ENCODE peak calls at places on chromosomes 1 and 21, in seven cellular contexts. N is transverse colon; E is CD8-positive, alpha-beta T cell; Q is sigmoid colon; H is IMR-90; C is thoracic aorta; M is neuronal stem cell. B is an unnamed sample. For H3K9me3 and H3K4me1, the result is how much of the 10 kb centered on the place peaks cover.

GRCh38 chr1:54559771-54560231 is 11.8 kb downstream of the ACOT11 start:
- DNase-seq in Q (peak), H (no peak), N (no peak), C (no peak), E (no peak), M (no peak), B (peak)

GRCh38 chr1:58986996-58987767 is 203.3 kb upstream of the JUN start:
- DNase-seq in M (no peak), N (no peak), E (no peak), H (peak), C (no peak), Q (no peak), B (no peak)

GRCh38 chr1:192476802-192477298 is 98.7 kb upstream of the RGS1 start:
- DNase-seq in M (no peak), C (peak), E (no peak), N (no peak), H (peak), Q (peak), B (no peak)

GRCh38 chr1:40140211-40140709 is 20.9 kb upstream of the RLF start:
- DNase-seq in N (no peak), H (peak), M (no peak), E (no peak), C (no peak), Q (no peak), B (peak)

GRCh38 chr1:156693858-156694562 is 11.4 kb downstream of the CRABP2 start:
- DNase-seq in M (no peak), N (no peak), C (no peak), E (no peak), H (no peak), Q (no peak), B (no peak)

GRCh38 chr1:117826551-117827078 is 102.8 kb downstream of the GDAP2 start:
- DNase-seq in M (no peak), N (no peak), Q (peak), H (peak), E (no peak), C (no peak), B (no peak)

GRCh38 chr21:44552136-44552535 is 831 bp upstream of the KRTAP10-2 start:
- DNase-seq in N (peak), C (no peak), M (no peak), E (no peak), Q (peak), H (no peak), B (peak)

GRCh38 chr1:184449916-184450315 is 63.1 kb downstream of the C1orf21 start:
- DNase-seq in C (no peak), M (no peak), Q (no peak), H (no peak), N (no peak), E (no peak), B (no peak)

GRCh38 chr21:37717534-37717933 is 198.7 kb downstream of the KCNJ6 start:
- DNase-seq in Q (no peak), E (no peak), H (no peak), N (no peak), M (no peak), C (no peak), B (no peak)

GRCh38 chr1:89649783-89650182 is 16.9 kb downstream of the LRRC8C start:
- DNase-seq in H (no peak), Q (no peak), M (no peak), E (no peak), C (no peak), N (no peak), B (no peak)

GRCh38 chr1:119475866-119476439 is 31.1 kb upstream of the HSD3B1 start:
- DNase-seq in M (peak), H (peak), Q (no peak), C (no peak), E (no peak), N (peak), B (peak)

GRCh38 chr1:233614173-233614742 is 352 bp downstream of the KCNK1 start:
- DNase-seq in N (peak), C (no peak), E (no peak), M (peak), H (peak), Q (no peak), B (peak)

GRCh38 chr1:233613252-233614172 is at the start of gene KCNK1:
- DNase-seq in Q (peak), M (peak), E (no peak), H (peak), N (peak), C (peak), B (peak)

GRCh38 chr1:219710529-219711194 is 97.8 kb upstream of the ZC3H11B start:
- DNase-seq in M (no peak), E (no peak), H (peak), C (no peak), N (no peak), Q (no peak), B (no peak)

GRCh38 chr1:199691540-199691939 is 336.0 kb upstream of the NR5A2 start:
- DNase-seq in E (no peak), C (no peak), H (peak), M (no peak), Q (no peak), N (no peak), B (no peak)

GRCh38 chr1:61204528-61204927 is 122.2 kb downstream of the NFIA start:
- DNase-seq in M (no peak), N (no peak), Q (no peak), C (no peak), H (no peak), E (no peak), B (no peak)

GRCh38 chr1:246364415-246364941 is 142.6 kb downstream of the SMYD3 start:
- DNase-seq in E (no peak), H (no peak), C (no peak), N (no peak), Q (no peak), M (no peak), B (no peak)

GRCh38 chr1:200486634-200487033 is 76.8 kb upstream of the ZNF281 start:
- DNase-seq in E (no peak), H (no peak), M (no peak), Q (no peak), C (no peak), N (no peak), B (no peak)

GRCh38 chr1:164702216-164702615 is 143.2 kb downstream of the PBX1 start:
- DNase-seq in N (no peak), E (no peak), H (peak), Q (no peak), C (no peak), M (no peak), B (no peak)

GRCh38 chr1:156065871-156066270 is 4.9 kb downstream of the RAB25 start:
- DNase-seq in Q (no peak), C (no peak), E (no peak), N (no peak), H (no peak), M (no peak), B (no peak)

GRCh38 chr1:3981261-3981660 is 81.2 kb upstream of the C1orf174 start:
- DNase-seq in Q (no peak), E (no peak), N (no peak), H (no peak), M (no peak), C (no peak), B (no peak)

GRCh38 chr1:7985851-7986612 is 24.5 kb downstream of the PARK7 start:
- DNase-seq in M (no peak), E (no peak), N (no peak), C (no peak), Q (no peak), H (no peak), B (no peak)

GRCh38 chr21:17003221-17003620 is 509.6 kb upstream of the CXADR start:
- DNase-seq in C (no peak), M (no peak), E (no peak), N (no peak), Q (no peak), H (peak), B (no peak)

DNA sequence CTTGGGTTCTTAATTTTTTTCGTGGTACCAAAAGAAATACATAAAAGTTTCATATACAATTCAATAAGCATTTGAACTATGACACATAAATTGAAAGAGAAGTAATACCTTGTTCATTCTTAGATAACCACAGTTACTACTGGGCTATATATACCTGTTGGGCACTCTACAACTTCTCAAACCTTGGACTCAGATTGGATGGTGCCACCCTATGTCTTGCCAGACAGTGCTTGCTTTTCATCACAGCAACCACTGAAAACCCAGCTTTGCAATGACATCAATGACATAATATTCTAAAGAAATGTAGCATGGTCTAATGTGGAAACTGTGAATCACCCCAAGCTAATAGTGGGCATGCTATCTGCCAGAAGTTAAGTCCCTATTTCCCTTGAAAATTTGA is 62.8 kb upstream of the DPH5 start:
- DNase-seq in E (no peak), Q (no peak), N (no peak), C (no peak), H (peak), M (no peak), B (no peak)
- H3K9me3 ChIP-seq in E (under half), Q (under half), N (under half), C (under half), H (under half), M (under half), B (under half)

GRCh38 chr21:25939396-25939761 is 204.6 kb downstream of the GABPA start:
- DNase-seq in N (no peak), M (no peak), C (no peak), Q (no peak), H (no peak), E (no peak), B (no peak)
- H3K4me1 ChIP-seq in N (under half), M (under half), C (under half), Q (under half), H (under half), E (under half), B (under half)

GRCh38 chr21:8993284-8993942 is 1528.0 kb upstream of the TPTE start:
- DNase-seq in H (no peak), C (no peak), E (no peak), Q (no peak), N (no peak), M (no peak), B (no peak)

GRCh38 chr21:8991088-8991907 is 1530.1 kb upstream of the TPTE start:
- DNase-seq in E (no peak), C (no peak), M (no peak), H (no peak), Q (peak), N (no peak), B (no peak)

GRCh38 chr21:8993943-8994639 is 1527.3 kb upstream of the TPTE start:
- DNase-seq in M (no peak), Q (no peak), H (no peak), N (no peak), E (no peak), C (no peak), B (no peak)

GRCh38 chr21:8991968-8992621 is 1529.3 kb upstream of the TPTE start:
- DNase-seq in E (no peak), M (no peak), N (no peak), H (no peak), C (no peak), Q (peak), B (no peak)

DNA sequence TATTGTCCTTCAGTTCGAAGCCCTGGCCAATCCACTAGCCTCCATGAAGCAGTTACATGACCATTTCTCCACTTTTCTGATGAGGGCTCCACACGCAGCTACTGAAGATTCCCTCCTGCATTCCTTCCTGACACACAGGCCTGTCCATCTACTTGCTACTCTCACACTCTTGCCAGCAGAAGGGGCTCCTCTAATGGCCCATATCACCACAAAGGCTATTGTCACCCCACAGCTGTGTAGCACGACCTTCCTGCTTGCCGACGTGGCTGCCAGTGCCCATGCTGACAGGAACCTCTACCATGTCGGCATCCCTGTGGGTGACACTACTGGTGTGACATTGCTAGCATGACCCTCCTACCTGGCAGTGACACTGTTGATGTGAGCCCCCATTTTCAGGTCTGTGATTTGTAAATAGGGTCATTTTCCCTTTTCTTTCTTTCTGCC is 1528.6 kb upstream of the TPTE start:
- DNase-seq in Q (peak), N (no peak), E (no peak), H (no peak), M (no peak), C (no peak), B (no peak)
- H3K9me3 ChIP-seq in Q (under half), N (under half), E (under half), H (under half), M (under half), C (under half), B (under half)

DNA sequence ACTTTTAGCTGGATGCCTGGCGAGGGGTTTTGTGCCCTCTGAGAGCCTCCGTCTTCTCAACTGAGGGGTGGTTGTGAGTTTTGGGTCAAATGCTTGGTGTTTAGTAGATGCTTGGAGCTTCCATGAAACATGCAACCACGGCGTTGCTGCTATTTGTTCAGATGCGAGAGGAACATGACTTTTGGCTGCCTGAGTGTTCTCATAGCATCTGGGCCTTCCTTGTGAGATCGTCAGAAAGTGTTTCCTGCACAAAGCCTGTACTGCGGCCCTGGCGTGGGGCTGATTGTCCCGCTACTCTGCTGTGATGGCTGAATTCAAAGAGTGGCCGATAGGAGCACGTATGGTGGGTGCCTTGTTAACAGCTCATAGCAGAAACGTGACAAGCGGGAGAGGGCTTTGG is 69.8 kb upstream of the FAM3B start:
- DNase-seq in H (no peak), N (no peak), M (no peak), Q (no peak), E (no peak), C (no peak), B (no peak)
- H3K4me1 ChIP-seq in H (under half), N (under half), M (under half), Q (under half), E (under half), C (under half), B (under half)

GRCh38 chr1:30146448-30146847 is 576.9 kb downstream of the MATN1 start:
- DNase-seq in C (no peak), E (no peak), N (no peak), M (no peak), H (no peak), Q (no peak), B (no peak)

GRCh38 chr1:30143517-30143916 is 579.9 kb downstream of the MATN1 start:
- DNase-seq in H (no peak), C (no peak), M (no peak), Q (no peak), N (no peak), E (no peak), B (no peak)

GRCh38 chr1:30145723-30146263 is 577.6 kb downstream of the MATN1 start:
- DNase-seq in Q (no peak), M (no peak), H (no peak), C (no peak), E (no peak), N (no peak), B (no peak)

GRCh38 chr1:30147188-30147587 is 576.2 kb downstream of the MATN1 start:
- DNase-seq in E (no peak), Q (no peak), H (no peak), N (no peak), C (no peak), M (no peak), B (no peak)

GRCh38 chr1:30144831-30145230 is 578.6 kb downstream of the MATN1 start:
- DNase-seq in H (no peak), N (no peak), Q (no peak), M (no peak), E (no peak), C (no peak), B (no peak)
- H3K9me3 ChIP-seq in H (under half), N (under half), Q (under half), M (under half), E (under half), C (under half), B (under half)

DNA sequence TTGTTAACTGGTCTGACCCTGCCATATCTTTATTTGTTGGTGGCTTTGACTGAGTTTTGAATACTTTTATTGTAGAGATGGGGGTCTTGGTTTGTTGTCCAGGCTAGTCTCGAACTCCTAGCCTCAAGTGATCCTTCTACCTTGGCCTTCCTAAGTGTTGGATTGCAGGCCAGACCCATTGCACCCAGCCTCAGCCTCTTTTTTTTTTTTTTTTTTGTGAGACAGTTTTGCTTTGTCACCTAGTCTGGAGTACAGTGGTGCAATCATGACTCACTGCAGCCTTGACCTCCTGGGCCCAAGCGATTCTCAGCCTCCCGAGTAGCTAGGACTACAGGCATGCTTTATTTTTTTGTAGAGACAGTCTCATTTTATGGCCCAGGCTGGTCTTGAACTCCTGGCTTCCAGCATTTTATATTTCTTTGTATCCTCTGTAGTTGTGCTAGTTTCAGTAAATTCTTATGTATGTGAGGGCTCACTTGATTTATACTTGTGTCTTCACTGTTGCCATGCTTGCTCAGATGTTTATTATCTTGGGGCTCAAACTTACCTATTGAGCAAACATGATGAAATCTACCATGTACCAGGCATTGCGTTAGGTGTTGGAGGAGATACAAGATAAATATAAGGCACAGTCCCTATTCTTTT is 24.1 kb downstream of the THRAP3 start:
- DNase-seq in E (no peak), C (peak), M (no peak), N (peak), H (peak), Q (peak), B (no peak)
- H3K4me1 ChIP-seq in E (under half), C (half or more), M (under half), N (under half), H (under half), Q (half or more), B (under half)

GRCh38 chr1:43123031-43123430 is 49.1 kb downstream of the EBNA1BP2 start:
- DNase-seq in N (no peak), E (no peak), H (no peak), C (no peak), M (no peak), Q (no peak), B (no peak)
- H3K9me3 ChIP-seq in N (under half), E (under half), H (under half), C (under half), M (under half), Q (under half), B (under half)

GRCh38 chr1:75841421-75841820 is 44.7 kb downstream of the MSH4 start:
- DNase-seq in E (no peak), Q (no peak), C (no peak), M (no peak), H (no peak), N (no peak), B (no peak)
- H3K4me1 ChIP-seq in E (under half), Q (under half), C (under half), M (under half), H (under half), N (under half), B (under half)

GRCh38 chr1:110962892-110963665 is 643 bp downstream of the LRIF1 start:
- DNase-seq in Q (peak), M (peak), C (peak), N (peak), H (peak), E (peak), B (peak)
- H3K9me3 ChIP-seq in Q (under half), M (under half), C (under half), N (under half), H (under half), E (under half), B (under half)

GRCh38 chr1:936865-937264 is 13.1 kb downstream of the SAMD11 start:
- DNase-seq in M (no peak), N (no peak), H (no peak), Q (no peak), E (no peak), C (no peak), B (no peak)
- H3K4me1 ChIP-seq in M (under half), N (under half), H (under half), Q (under half), E (under half), C (under half), B (under half)

B was measured in upper lobe of right lung.